ENCODE peak calls at places on chromosomes 7 and 10, in four cellular contexts. F is H1, T is HepG2, Q is GM12878. O is an unnamed sample.

GRCh38 chr10:79386637-79387465 is 39.6 kb downstream of the PPIF start:
- DNase-seq in F (peak; percentile 48), T (no peak), Q (no peak), O (peak; percentile 27)

GRCh38 chr10:3068968-3069737 is 1.8 kb downstream of the PFKP start:
- DNase-seq in F (no peak), T (no peak), Q (no peak), O (peak; percentile 87)

GRCh38 chr7:42156541-42156865 is 80.5 kb downstream of the GLI3 start:
- DNase-seq in F (no peak), T (no peak), Q (no peak), O (no peak)

GRCh38 chr10:110857265-110858158 is 14.2 kb upstream of the PDCD4 start:
- DNase-seq in F (peak; percentile 35), T (peak; percentile 59), Q (peak; percentile 78), O (no peak)

GRCh38 chr10:32298066-32298812 is 48.7 kb downstream of the EPC1 start:
- DNase-seq in F (no peak), T (peak; percentile 21), Q (no peak), O (no peak)

GRCh38 chr7:123538189-123538714 is 3.9 kb upstream of the IQUB start:
- DNase-seq in F (no peak), T (no peak), Q (no peak), O (no peak)

GRCh38 chr10:78173360-78174020 is 139.8 kb downstream of the RPS24 start:
- DNase-seq in F (no peak), T (no peak), Q (no peak), O (no peak)

GRCh38 chr7:95323410-95324129 is 762 bp downstream of the PON1 start:
- DNase-seq in F (no peak), T (no peak), Q (no peak), O (no peak)

GRCh38 chr7:14787551-14787950 is 115.0 kb downstream of the DGKB start:
- DNase-seq in F (no peak), T (no peak), Q (no peak), O (no peak)

DNA sequence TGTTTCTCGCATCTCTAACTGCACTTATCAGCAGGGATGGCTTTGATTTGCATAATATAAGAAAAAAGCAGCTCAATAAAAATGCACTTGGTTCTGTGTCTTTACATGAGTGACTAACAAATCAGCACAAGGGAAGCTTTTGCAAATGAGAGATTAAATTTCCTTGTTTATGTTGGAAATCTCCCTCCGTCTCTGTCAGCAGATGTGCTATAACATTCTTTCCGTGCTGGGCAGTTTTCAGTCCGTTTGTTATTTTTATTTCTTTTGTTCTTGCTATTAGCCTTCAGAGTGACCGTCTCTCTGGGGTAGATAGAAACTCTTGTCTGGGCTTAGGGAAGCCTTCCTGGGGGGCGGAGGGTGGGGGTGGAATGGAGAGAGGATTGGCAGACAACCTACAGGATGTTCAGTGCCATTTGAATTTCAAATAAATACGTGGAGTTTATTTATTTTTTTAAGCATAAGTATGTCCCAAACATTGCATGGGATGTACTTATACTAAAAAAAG is 96.0 kb downstream of the GATA3 start:
- DNase-seq in F (no peak), T (no peak), Q (no peak), O (no peak)
- TF ChIP-seq JUND in F (no peak), T (no peak), Q (no peak), O (no peak)

GRCh38 chr7:135666836-135667235 is 4.5 kb downstream of the STMP1 start:
- DNase-seq in F (no peak), T (no peak), Q (no peak), O (no peak)

GRCh38 chr7:135670179-135670578 is 7.9 kb downstream of the STMP1 start:
- DNase-seq in F (no peak), T (no peak), Q (no peak), O (no peak)

GRCh38 chr7:135673360-135673706 is 11.0 kb downstream of the STMP1 start:
- DNase-seq in F (no peak), T (no peak), Q (no peak), O (no peak)

GRCh38 chr7:135669774-135670173 is 7.5 kb downstream of the STMP1 start:
- DNase-seq in F (no peak), T (no peak), Q (no peak), O (no peak)

DNA sequence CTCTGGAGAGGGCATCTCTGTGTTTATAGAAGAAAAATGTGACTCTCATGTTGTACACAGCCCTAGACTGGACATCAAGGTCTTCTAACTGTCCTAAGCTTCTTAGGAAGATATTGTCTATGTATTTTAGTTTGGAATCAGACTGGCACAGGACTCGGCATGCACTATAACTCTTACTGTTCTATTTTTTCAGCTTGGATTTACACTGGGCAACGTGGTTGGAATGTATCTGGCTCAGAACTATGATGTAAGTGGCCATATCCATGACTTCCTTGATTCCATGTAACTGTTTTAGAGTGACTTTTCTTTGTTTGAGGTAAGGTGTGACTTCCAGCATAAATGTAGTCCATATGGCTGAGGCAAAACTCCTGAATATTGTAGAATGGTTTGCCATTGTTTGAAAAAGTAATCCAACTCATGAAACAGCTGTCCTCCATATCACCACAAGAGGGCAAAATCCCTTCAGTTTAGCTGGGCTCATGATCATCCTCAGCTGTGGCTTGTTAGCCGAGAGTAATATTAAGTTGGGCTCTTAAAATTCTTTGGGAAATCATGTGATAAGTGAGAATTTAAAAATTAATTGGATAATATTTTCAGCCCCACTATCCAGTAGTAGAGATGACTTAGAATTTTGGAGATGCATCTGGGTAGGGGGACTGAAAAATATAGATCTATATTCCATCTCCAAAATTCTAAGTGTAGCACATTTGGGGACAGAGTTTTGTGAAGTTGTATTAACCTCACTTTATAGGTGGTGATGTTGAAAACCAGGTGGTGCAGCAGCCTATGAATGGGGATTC is 10.4 kb downstream of the STMP1 start:
- DNase-seq in F (no peak), T (peak; percentile 48), Q (no peak), O (peak; percentile 70)
- TF ChIP-seq JUND in F (no peak), T (no peak), Q (no peak), O (no peak)

GRCh38 chr10:58637372-58637771 is 124.7 kb downstream of the BICC1 start:
- DNase-seq in F (no peak), T (peak; percentile 93), Q (no peak), O (no peak)
- TF ChIP-seq JUND in F (no peak), T (no peak), Q (no peak), O (no peak)

GRCh38 chr10:51619365-51619764 is 80.0 kb downstream of the CSTF2T start:
- DNase-seq in F (no peak), T (no peak), Q (no peak), O (no peak)
- TF ChIP-seq JUND in F (no peak), T (no peak), Q (no peak), O (no peak)